ENCODE peak calls at places on chromosomes 2 and 18, in eight cellular contexts. G is tibial nerve, A is AG09309, O is IMR-90, K is coronary artery, Z is glutamatergic neuron, C is chondrocyte, R is heart right ventricle. X is an unnamed sample.

GRCh38 chr2:224723606-224724217 is 7.5 kb upstream of the CCDC195 start:
- DNase-seq in G (no peak), A (no peak), O (no peak), K (no peak), Z (no peak), C (no peak), R (no peak), X (no peak)

GRCh38 chr2:2805263-2805662 is 474.2 kb upstream of the MYT1L start:
- DNase-seq in G (no peak), A (no peak), O (no peak), K (peak), Z (no peak), C (no peak), R (no peak), X (no peak)

GRCh38 chr2:176130153-176130916 is 830 bp downstream of the HOXD8 start:
- DNase-seq in G (no peak), A (no peak), O (no peak), K (no peak), Z (peak), C (no peak), R (no peak), X (no peak)

GRCh38 chr2:54419386-54419785 is 36.7 kb upstream of the SPTBN1 start:
- DNase-seq in G (no peak), A (no peak), O (no peak), K (no peak), Z (no peak), C (no peak), R (no peak), X (no peak)

GRCh38 chr2:85324639-85325465 is 2.9 kb downstream of the TGOLN2 start:
- DNase-seq in G (no peak), A (no peak), O (peak), K (no peak), Z (no peak), C (no peak), R (no peak), X (no peak)

GRCh38 chr2:100197643-100198153 is 55.3 kb upstream of the AFF3 start:
- DNase-seq in G (peak), A (no peak), O (peak), K (peak), Z (peak), C (no peak), R (peak), X (peak)

GRCh38 chr2:2573658-2574293 is 242.7 kb upstream of the MYT1L start:
- DNase-seq in G (no peak), A (no peak), O (no peak), K (no peak), Z (no peak), C (no peak), R (no peak), X (no peak)

GRCh38 chr2:210667726-210668125 is 111.3 kb downstream of the CPS1 start:
- DNase-seq in G (no peak), A (peak), O (no peak), K (no peak), Z (no peak), C (no peak), R (no peak), X (no peak)

GRCh38 chr2:108630567-108631405 is 88.5 kb upstream of the RANBP2 start:
- DNase-seq in G (no peak), A (no peak), O (peak), K (no peak), Z (no peak), C (no peak), R (no peak), X (no peak)

GRCh38 chr2:53877112-53877511 is 17.3 kb upstream of the GPR75 start:
- DNase-seq in G (no peak), A (no peak), O (no peak), K (no peak), Z (no peak), C (no peak), R (no peak), X (no peak)

GRCh38 chr2:129738799-129739198 is 240.7 kb upstream of the RAB6C start:
- DNase-seq in G (no peak), A (no peak), O (no peak), K (peak), Z (no peak), C (peak), R (no peak), X (no peak)

GRCh38 chr2:232422051-232422450 is 15.4 kb downstream of the ALPG start:
- DNase-seq in G (no peak), A (no peak), O (no peak), K (no peak), Z (no peak), C (no peak), R (no peak), X (peak)

GRCh38 chr2:137672961-137673552 is 291.2 kb upstream of the HNMT start:
- DNase-seq in G (no peak), A (no peak), O (no peak), K (no peak), Z (no peak), C (no peak), R (no peak), X (no peak)

GRCh38 chr2:72112421-72112820 is 35.2 kb downstream of the CYP26B1 start:
- DNase-seq in G (no peak), A (no peak), O (peak), K (peak), Z (no peak), C (no peak), R (no peak), X (no peak)

GRCh38 chr2:232117413-232117812 is 155.9 kb downstream of the DIS3L2 start:
- DNase-seq in G (no peak), A (no peak), O (no peak), K (no peak), Z (no peak), C (no peak), R (no peak), X (no peak)

GRCh38 chr2:131046580-131047274 is 46.5 kb downstream of the FAM168B start:
- DNase-seq in G (no peak), A (no peak), O (no peak), K (no peak), Z (no peak), C (no peak), R (peak), X (no peak)

GRCh38 chr2:233800231-233800630 is 22.1 kb downstream of the MROH2A start:
- DNase-seq in G (no peak), A (no peak), O (no peak), K (peak), Z (no peak), C (no peak), R (no peak), X (no peak)

GRCh38 chr2:203209538-203209937 is 29.3 kb upstream of the CYP20A1 start:
- DNase-seq in G (no peak), A (no peak), O (peak), K (no peak), Z (no peak), C (no peak), R (no peak), X (no peak)

GRCh38 chr2:233832414-233832813 is 21.9 kb downstream of the HJURP start:
- DNase-seq in G (no peak), A (peak), O (peak), K (no peak), Z (no peak), C (no peak), R (no peak), X (no peak)

GRCh38 chr18:69885841-69886531 is 61.7 kb downstream of the CD226 start:
- DNase-seq in G (no peak), A (no peak), O (no peak), K (no peak), Z (no peak), C (no peak), R (no peak), X (no peak)

GRCh38 chr18:59715966-59716369 is 18.7 kb upstream of the CCBE1 start:
- DNase-seq in G (no peak), A (peak), O (peak), K (no peak), Z (no peak), C (no peak), R (no peak), X (no peak)

GRCh38 chr2:132651115-132652099 is 18.6 kb downstream of the LYPD1 start:
- DNase-seq in G (no peak), A (no peak), O (peak), K (no peak), Z (no peak), C (no peak), R (no peak), X (no peak)

GRCh38 chr2:222722327-222722946 is 51.0 kb downstream of the MOGAT1 start:
- DNase-seq in G (no peak), A (peak), O (peak), K (no peak), Z (no peak), C (no peak), R (no peak), X (no peak)

GRCh38 chr2:50535971-50536759 is 495.8 kb downstream of the NRXN1 start:
- DNase-seq in G (no peak), A (no peak), O (peak), K (no peak), Z (peak), C (no peak), R (no peak), X (no peak)

GRCh38 chr18:71020342-71021096 is 731.7 kb downstream of the SOCS6 start:
- DNase-seq in G (no peak), A (no peak), O (peak), K (no peak), Z (no peak), C (no peak), R (no peak), X (no peak)

GRCh38 chr18:76817888-76818611 is 4.3 kb upstream of the ZNF236 start:
- DNase-seq in G (no peak), A (no peak), O (no peak), K (no peak), Z (no peak), C (no peak), R (no peak), X (no peak)

GRCh38 chr2:219664958-219665357 is 37.5 kb downstream of the SLC4A3 start:
- DNase-seq in G (no peak), A (no peak), O (peak), K (peak), Z (no peak), C (no peak), R (peak), X (no peak)

GRCh38 chr18:9734189-9734588 is 26.1 kb downstream of the RAB31 start:
- DNase-seq in G (no peak), A (no peak), O (no peak), K (peak), Z (no peak), C (no peak), R (no peak), X (no peak)

GRCh38 chr2:240329778-240330177 is 105.7 kb upstream of the GPC1 start:
- DNase-seq in G (no peak), A (no peak), O (no peak), K (peak), Z (no peak), C (no peak), R (no peak), X (no peak)

GRCh38 chr18:9719421-9719981 is 11.4 kb downstream of the RAB31 start:
- DNase-seq in G (no peak), A (no peak), O (peak), K (peak), Z (no peak), C (no peak), R (no peak), X (no peak)

GRCh38 chr2:113052767-113053166 is at the start of gene IL36B:
- DNase-seq in G (no peak), A (no peak), O (no peak), K (no peak), Z (no peak), C (no peak), R (no peak), X (no peak)

GRCh38 chr2:204828191-204828590 is 282.9 kb downstream of the PARD3B start:
- DNase-seq in G (no peak), A (no peak), O (no peak), K (no peak), Z (no peak), C (no peak), R (no peak), X (no peak)

GRCh38 chr2:75320893-75321292 is 121.6 kb upstream of the TACR1 start:
- DNase-seq in G (no peak), A (no peak), O (peak), K (no peak), Z (no peak), C (no peak), R (no peak), X (no peak)

GRCh38 chr2:174325932-174326879 is 8.5 kb upstream of the SP9 start:
- DNase-seq in G (no peak), A (no peak), O (peak), K (no peak), Z (no peak), C (no peak), R (peak), X (peak)

GRCh38 chr18:7021994-7022840 is 95.4 kb downstream of the LAMA1 start:
- DNase-seq in G (no peak), A (no peak), O (peak), K (no peak), Z (no peak), C (no peak), R (no peak), X (no peak)
- TF ChIP-seq CTCF in G (no peak), A (peak), O (peak), K (no peak), Z (peak), C (peak), R (peak), X (no peak)

GRCh38 chr2:101991731-101992145 is at the start of gene IL1R2:
- DNase-seq in G (no peak), A (no peak), O (no peak), K (no peak), Z (no peak), C (no peak), R (no peak), X (peak)
- TF ChIP-seq CTCF in G (no peak), A (no peak), O (no peak), K (no peak), Z (no peak), C (no peak), R (no peak), X (no peak)

GRCh38 chr2:201923991-201924390 is 109.7 kb upstream of the FZD7 start:
- DNase-seq in G (no peak), A (no peak), O (no peak), K (no peak), Z (no peak), C (no peak), R (no peak), X (no peak)

GRCh38 chr2:201928363-201928762 is 105.3 kb upstream of the FZD7 start:
- DNase-seq in G (no peak), A (no peak), O (no peak), K (no peak), Z (no peak), C (no peak), R (no peak), X (no peak)

GRCh38 chr2:201923436-201923975 is 110.1 kb upstream of the FZD7 start:
- DNase-seq in G (no peak), A (no peak), O (no peak), K (no peak), Z (no peak), C (no peak), R (no peak), X (no peak)

GRCh38 chr2:201926071-201926470 is 107.6 kb upstream of the FZD7 start:
- DNase-seq in G (no peak), A (no peak), O (no peak), K (no peak), Z (no peak), C (no peak), R (no peak), X (no peak)

GRCh38 chr2:201924453-201924852 is 109.2 kb upstream of the FZD7 start:
- DNase-seq in G (no peak), A (no peak), O (no peak), K (no peak), Z (no peak), C (no peak), R (no peak), X (no peak)
- TF ChIP-seq CTCF in G (no peak), A (no peak), O (no peak), K (no peak), Z (no peak), C (no peak), R (no peak), X (no peak)

GRCh38 chr2:20603791-20604190 is 47.1 kb downstream of the HS1BP3 start:
- DNase-seq in G (peak), A (no peak), O (no peak), K (no peak), Z (peak), C (peak), R (no peak), X (no peak)

GRCh38 chr2:20599001-20599600 is 51.8 kb downstream of the HS1BP3 start:
- DNase-seq in G (peak), A (no peak), O (no peak), K (peak), Z (peak), C (peak), R (peak), X (peak)

GRCh38 chr2:20602803-20603202 is 48.1 kb downstream of the HS1BP3 start:
- DNase-seq in G (no peak), A (no peak), O (no peak), K (no peak), Z (no peak), C (no peak), R (no peak), X (no peak)

GRCh38 chr2:20599861-20600461 is 50.9 kb downstream of the HS1BP3 start:
- DNase-seq in G (peak), A (no peak), O (no peak), K (peak), Z (peak), C (peak), R (peak), X (no peak)

DNA sequence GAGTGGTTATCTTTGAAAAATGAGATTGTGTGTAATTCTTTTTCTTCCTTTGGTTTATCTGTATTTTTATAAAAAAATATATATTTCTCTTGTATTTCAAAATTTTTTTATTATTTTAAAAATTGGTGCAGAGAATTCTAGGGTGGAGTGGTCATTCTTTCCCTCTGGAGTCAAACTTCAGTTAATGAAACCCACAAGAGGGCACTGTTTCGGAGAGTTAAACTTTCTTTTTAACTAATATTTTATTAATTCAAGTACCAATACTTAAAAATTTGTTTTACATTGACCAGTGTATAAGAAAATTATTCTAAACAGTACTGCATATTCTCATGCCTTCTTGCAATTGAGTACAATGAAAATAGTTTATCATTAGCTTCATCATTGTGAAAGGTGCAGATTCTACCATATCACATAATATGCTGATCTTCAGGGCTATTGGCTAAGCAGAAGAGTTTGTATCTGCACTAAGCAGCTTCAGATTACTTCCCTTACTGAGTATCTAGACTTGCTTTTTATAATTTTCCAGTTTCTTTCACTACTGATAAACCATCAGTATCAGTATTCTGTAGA is 50.1 kb downstream of the HS1BP3 start:
- DNase-seq in G (no peak), A (no peak), O (no peak), K (no peak), Z (no peak), C (no peak), R (no peak), X (no peak)
- TF ChIP-seq CTCF in G (peak), A (peak), O (peak), K (no peak), Z (peak), C (peak), R (peak), X (peak)

GRCh38 chr18:21634588-21635199 is 22.6 kb downstream of the SNRPD1 start:
- DNase-seq in G (no peak), A (no peak), O (no peak), K (no peak), Z (no peak), C (no peak), R (no peak), X (no peak)

GRCh38 chr18:21636769-21637168 is 24.7 kb downstream of the SNRPD1 start:
- DNase-seq in G (no peak), A (no peak), O (no peak), K (no peak), Z (no peak), C (no peak), R (no peak), X (no peak)

GRCh38 chr18:21629089-21629832 is 17.1 kb downstream of the SNRPD1 start:
- DNase-seq in G (no peak), A (no peak), O (no peak), K (no peak), Z (no peak), C (no peak), R (no peak), X (no peak)

GRCh38 chr18:21632393-21632792 is 20.3 kb downstream of the SNRPD1 start:
- DNase-seq in G (no peak), A (no peak), O (no peak), K (no peak), Z (no peak), C (no peak), R (no peak), X (no peak)
- TF ChIP-seq CTCF in G (no peak), A (peak), O (no peak), K (no peak), Z (no peak), C (peak), R (no peak), X (no peak)

GRCh38 chr2:160735696-160736095 is 242.1 kb upstream of the RBMS1 start:
- DNase-seq in G (no peak), A (no peak), O (peak), K (no peak), Z (no peak), C (no peak), R (no peak), X (no peak)
- TF ChIP-seq CTCF in G (no peak), A (no peak), O (no peak), K (no peak), Z (no peak), C (no peak), R (no peak), X (no peak)

GRCh38 chr18:32439802-32440201 is 30.9 kb downstream of the GAREM1 start:
- DNase-seq in G (no peak), A (no peak), O (no peak), K (no peak), Z (no peak), C (no peak), R (no peak), X (no peak)
- TF ChIP-seq CTCF in G (no peak), A (peak), O (peak), K (no peak), Z (no peak), C (peak), R (peak), X (no peak)

DNA sequence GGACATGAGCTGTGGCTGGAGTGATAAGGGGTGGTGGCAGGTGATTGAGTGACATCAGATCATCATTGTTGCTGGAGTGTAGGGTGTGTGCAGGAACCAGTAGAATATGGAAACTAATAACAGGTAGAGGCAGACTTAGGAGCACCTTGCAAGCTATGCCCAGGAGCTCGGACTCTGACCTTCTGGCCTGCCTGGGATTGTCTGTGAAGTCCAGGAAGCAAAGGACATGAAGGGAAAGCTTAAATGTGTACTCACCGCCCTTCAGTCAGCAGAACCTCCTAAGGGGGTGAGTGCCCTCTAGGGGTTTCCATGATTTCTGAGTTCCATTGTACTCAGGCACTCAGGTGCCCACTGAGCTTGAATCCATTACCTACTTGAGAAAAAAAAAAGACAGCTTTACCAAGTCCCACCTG is 104.2 kb downstream of the CRIM1 start:
- DNase-seq in G (no peak), A (no peak), O (peak), K (no peak), Z (no peak), C (no peak), R (no peak), X (no peak)
- TF ChIP-seq CTCF in G (no peak), A (peak), O (peak), K (peak), Z (no peak), C (peak), R (peak), X (peak)

X was measured in left lung.